ENCODE peak calls at places on chromosomes 13 and 19, in four cellular contexts. P is GM12878, V is HL-60, A is K562. E is an unnamed sample.

GRCh38 chr19:2166741-2167738 is 3.3 kb downstream of the DOT1L start:
- DNase-seq in P (no peak), V (no peak), A (no peak), E (no peak)

GRCh38 chr13:73063166-73063565 is 4.4 kb downstream of the KLF5 start:
- DNase-seq in P (no peak), V (no peak), A (no peak), E (no peak)

GRCh38 chr19:6238256-6238642 is 41.5 kb downstream of the MLLT1 start:
- DNase-seq in P (no peak), V (no peak), A (peak), E (peak)

GRCh38 chr19:29704562-29705558 is 10.2 kb downstream of the C19orf12 start:
- DNase-seq in P (peak), V (no peak), A (no peak), E (no peak)

GRCh38 chr19:3844596-3844995 is 24.2 kb downstream of the ZFR2 start:
- DNase-seq in P (no peak), V (no peak), A (no peak), E (no peak)

GRCh38 chr13:103883698-103884097 is 817.5 kb upstream of the SLC10A2 start:
- DNase-seq in P (no peak), V (no peak), A (no peak), E (no peak)

GRCh38 chr19:41755328-41755913 is at the start of gene CEACAM6:
- DNase-seq in P (no peak), V (peak), A (no peak), E (no peak)

GRCh38 chr13:46756977-46757376 is 40.0 kb downstream of the ESD start:
- DNase-seq in P (no peak), V (no peak), A (no peak), E (no peak)

GRCh38 chr19:30029721-30030510 is 87.9 kb downstream of the URI1 start:
- DNase-seq in P (peak), V (no peak), A (no peak), E (no peak)

GRCh38 chr19:34962281-34962944 is 1.6 kb downstream of the ZNF792 start:
- DNase-seq in P (no peak), V (no peak), A (peak), E (no peak)

GRCh38 chr19:2719910-2720776 is 1.0 kb downstream of the DIRAS1 start:
- DNase-seq in P (no peak), V (no peak), A (no peak), E (no peak)

GRCh38 chr13:107370036-107370785 is 802.3 kb upstream of the ARGLU1 start:
- DNase-seq in P (no peak), V (no peak), A (no peak), E (no peak)

GRCh38 chr19:56885173-56885679 is 44.7 kb upstream of the PEG3 start:
- DNase-seq in P (no peak), V (no peak), A (no peak), E (no peak)
- TF ChIP-seq SPI1 in P (no peak), V (no peak), A (no peak), E (no peak)

DNA sequence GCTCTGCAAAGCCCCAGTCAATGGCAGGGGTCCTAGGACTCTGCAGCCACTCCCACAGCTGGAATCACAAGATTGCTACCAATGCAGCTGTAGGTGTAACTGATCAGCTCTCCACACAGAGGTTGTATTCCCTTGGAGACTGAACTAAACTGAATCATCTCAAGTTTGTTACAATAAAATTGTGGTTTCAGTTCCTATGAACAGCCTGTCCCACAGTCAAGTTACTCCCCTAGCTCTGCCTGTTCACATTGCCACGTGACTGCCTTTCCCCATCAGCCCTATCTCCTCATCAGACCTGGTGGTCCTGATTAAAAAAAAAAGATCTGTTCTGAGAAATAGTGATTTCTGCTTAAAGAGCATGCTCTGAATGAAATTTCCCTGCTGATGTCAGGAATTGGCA is 287.9 kb upstream of the NBEA start:
- DNase-seq in P (no peak), V (no peak), A (no peak), E (no peak)
- TF ChIP-seq SPI1 in P (no peak), V (no peak), A (no peak), E (no peak)

GRCh38 chr19:901216-902092 is 8.2 kb downstream of the RNU6-9 start:
- DNase-seq in P (no peak), V (no peak), A (no peak), E (no peak)

GRCh38 chr19:900302-901111 is 7.2 kb downstream of the RNU6-9 start:
- DNase-seq in P (no peak), V (no peak), A (peak), E (no peak)

GRCh38 chr19:897442-898039 is 4.3 kb downstream of the RNU6-9 start:
- DNase-seq in P (no peak), V (no peak), A (no peak), E (no peak)

GRCh38 chr19:898663-899062 is 5.4 kb downstream of the RNU6-9 start:
- DNase-seq in P (no peak), V (no peak), A (no peak), E (no peak)

GRCh38 chr19:899363-900301 is 6.3 kb downstream of the RNU6-9 start:
- DNase-seq in P (no peak), V (no peak), A (no peak), E (no peak)
- TF ChIP-seq SPI1 in P (no peak), V (no peak), A (no peak), E (no peak)

DNA sequence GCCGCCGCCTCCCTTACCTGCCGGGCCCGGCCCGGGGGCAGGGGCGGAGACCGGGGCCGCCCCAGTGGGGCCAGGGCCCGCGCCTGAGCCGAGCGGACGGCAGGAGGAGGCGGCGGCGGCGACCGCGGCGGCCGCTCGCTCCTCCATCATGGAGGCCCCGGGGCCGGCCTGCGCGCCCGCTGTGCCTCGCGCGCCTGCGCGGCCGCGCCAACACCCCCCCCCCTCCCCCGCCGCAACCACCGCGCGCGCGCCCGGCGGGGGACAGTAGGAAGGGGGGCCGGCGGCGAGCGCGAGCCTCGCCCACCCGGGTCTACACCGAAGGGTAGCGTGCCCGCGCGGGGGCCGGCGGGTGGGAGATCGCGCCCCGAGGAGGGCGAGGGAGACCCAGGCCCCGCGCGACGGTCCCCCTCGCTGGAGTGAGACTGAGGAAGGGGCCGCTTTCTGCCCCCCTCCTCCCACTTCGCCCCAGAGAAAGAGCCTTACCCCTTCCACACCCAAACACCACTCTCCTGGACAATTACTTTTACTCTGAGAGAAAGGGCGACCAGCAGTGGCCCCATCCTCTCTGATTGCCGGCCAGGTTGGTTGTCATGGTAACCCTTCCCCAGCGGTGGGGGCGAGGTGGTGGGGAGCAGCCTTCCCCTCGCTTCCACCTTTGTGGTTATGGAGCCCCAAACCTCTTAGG is at the start of gene STRN4:
- DNase-seq in P (no peak), V (no peak), A (peak), E (peak)
- TF ChIP-seq SPI1 in P (no peak), V (no peak), A (no peak), E (no peak)

GRCh38 chr13:68076046-68076445 is 845.9 kb upstream of the PCDH9 start:
- DNase-seq in P (no peak), V (no peak), A (no peak), E (no peak)
- TF ChIP-seq SPI1 in P (no peak), V (no peak), A (no peak), E (no peak)

DNA sequence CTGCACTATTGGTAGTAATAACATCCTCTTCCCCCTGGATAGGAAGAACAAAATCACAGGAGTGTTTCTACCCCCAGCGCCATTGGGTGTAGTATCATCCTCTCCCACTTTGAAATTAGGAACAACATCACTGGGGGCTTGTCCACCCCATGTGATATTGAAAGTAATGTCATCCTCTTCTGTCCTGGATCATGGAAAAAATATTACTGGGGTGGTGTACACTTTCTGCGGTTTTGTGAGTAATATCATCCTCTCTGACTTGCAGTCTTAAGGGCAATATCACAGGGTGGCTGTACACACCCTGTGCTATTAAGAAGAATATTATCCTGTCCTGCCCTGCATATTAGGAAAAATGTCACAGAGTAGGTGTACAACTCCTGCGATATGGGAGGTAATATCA is 4.9 kb upstream of the RGCC start:
- DNase-seq in P (no peak), V (no peak), A (no peak), E (no peak)
- TF ChIP-seq SPI1 in P (no peak), V (no peak), A (no peak), E (no peak)

E was measured in GM12891.